ENCODE peak calls at places on chromosomes 11 and 22, in seven cellular contexts. One of them, this sample, is unnamed.

GRCh38 chr22:39114157-39114511 is 17.1 kb downstream of the APOBEC3H start:
- DNase-seq in HepG2: no peak
- DNase-seq in SK-N-SH: no peak
- DNase-seq in HCT116: no peak
- DNase-seq in H1: no peak
- DNase-seq in GM12878: no peak
- DNase-seq in K562: no peak
- DNase-seq in this sample: no peak

GRCh38 chr11:4465411-4465810 is 16.3 kb downstream of the OR52K2 start:
- DNase-seq in GM12878: no peak
- DNase-seq in SK-N-SH: no peak
- DNase-seq in K562: no peak
- DNase-seq in HepG2: no peak
- DNase-seq in H1: no peak
- DNase-seq in HCT116: no peak
- DNase-seq in this sample: no peak

GRCh38 chr11:125872138-125872491 is 15.4 kb upstream of the HYLS1 start:
- DNase-seq in K562: no peak
- DNase-seq in H1: no peak
- DNase-seq in GM12878: no peak
- DNase-seq in HCT116: no peak
- DNase-seq in HepG2: no peak
- DNase-seq in SK-N-SH: no peak
- DNase-seq in this sample: no peak

GRCh38 chr11:20353829-20354434 is 9.6 kb upstream of the HTATIP2 start:
- DNase-seq in SK-N-SH: peak
- DNase-seq in HepG2: peak
- DNase-seq in K562: peak
- DNase-seq in H1: peak
- DNase-seq in GM12878: no peak
- DNase-seq in HCT116: peak
- DNase-seq in this sample: peak

GRCh38 chr22:38177926-38178604 is 3.6 kb downstream of the PLA2G6 start:
- DNase-seq in GM12878: no peak
- DNase-seq in H1: no peak
- DNase-seq in HCT116: peak
- DNase-seq in K562: peak
- DNase-seq in HepG2: peak
- DNase-seq in SK-N-SH: no peak
- DNase-seq in this sample: peak

GRCh38 chr11:65166893-65167292 is 3.1 kb upstream of the SPDYC start:
- DNase-seq in H1: no peak
- DNase-seq in HCT116: no peak
- DNase-seq in HepG2: no peak
- DNase-seq in GM12878: no peak
- DNase-seq in SK-N-SH: no peak
- DNase-seq in K562: no peak
- DNase-seq in this sample: no peak

GRCh38 chr11:132177106-132177505 is 806.7 kb downstream of the NTM start:
- DNase-seq in K562: no peak
- DNase-seq in HCT116: no peak
- DNase-seq in GM12878: no peak
- DNase-seq in HepG2: peak
- DNase-seq in SK-N-SH: no peak
- DNase-seq in H1: no peak
- DNase-seq in this sample: peak

GRCh38 chr11:122439911-122440782 is 215.4 kb upstream of the UBASH3B start:
- DNase-seq in SK-N-SH: peak
- DNase-seq in K562: no peak
- DNase-seq in HepG2: peak
- DNase-seq in H1: peak
- DNase-seq in GM12878: no peak
- DNase-seq in HCT116: no peak
- DNase-seq in this sample: no peak

GRCh38 chr11:46874586-46874985 is 28.5 kb upstream of the CKAP5 start:
- DNase-seq in HepG2: no peak
- DNase-seq in K562: no peak
- DNase-seq in GM12878: no peak
- DNase-seq in SK-N-SH: no peak
- DNase-seq in H1: no peak
- DNase-seq in HCT116: no peak
- DNase-seq in this sample: no peak

GRCh38 chr11:102794382-102794781 is 3.6 kb downstream of the MMP1 start:
- DNase-seq in H1: peak
- DNase-seq in K562: peak
- DNase-seq in HepG2: peak
- DNase-seq in GM12878: no peak
- DNase-seq in HCT116: peak
- DNase-seq in SK-N-SH: peak
- DNase-seq in this sample: peak

GRCh38 chr22:38601221-38601764 is 31.3 kb upstream of the DMC1 start:
- DNase-seq in K562: no peak
- DNase-seq in H1: no peak
- DNase-seq in GM12878: no peak
- DNase-seq in HepG2: no peak
- DNase-seq in HCT116: no peak
- DNase-seq in SK-N-SH: no peak
- DNase-seq in this sample: no peak

GRCh38 chr11:64660706-64661105 is 62.3 kb downstream of the NRXN2 start:
- DNase-seq in GM12878: no peak
- DNase-seq in HCT116: no peak
- DNase-seq in K562: no peak
- DNase-seq in HepG2: no peak
- DNase-seq in H1: no peak
- DNase-seq in SK-N-SH: no peak
- DNase-seq in this sample: no peak

GRCh38 chr22:37517826-37518450 is 1.3 kb downstream of the CARD10 start:
- DNase-seq in K562: no peak
- DNase-seq in HCT116: no peak
- DNase-seq in SK-N-SH: no peak
- DNase-seq in HepG2: no peak
- DNase-seq in GM12878: no peak
- DNase-seq in H1: no peak
- DNase-seq in this sample: no peak

GRCh38 chr22:42895087-42895486 is 38.0 kb upstream of the ARFGAP3 start:
- DNase-seq in HCT116: no peak
- DNase-seq in HepG2: no peak
- DNase-seq in SK-N-SH: no peak
- DNase-seq in H1: no peak
- DNase-seq in K562: no peak
- DNase-seq in GM12878: peak
- DNase-seq in this sample: no peak

GRCh38 chr22:19520007-19520406 is 4.2 kb downstream of the CLDN5 start:
- DNase-seq in K562: peak
- DNase-seq in HepG2: no peak
- DNase-seq in GM12878: no peak
- DNase-seq in SK-N-SH: no peak
- DNase-seq in HCT116: no peak
- DNase-seq in H1: no peak
- DNase-seq in this sample: no peak

GRCh38 chr11:115505165-115505564 is 950 bp upstream of the CADM1 start:
- DNase-seq in SK-N-SH: peak
- DNase-seq in H1: no peak
- DNase-seq in HepG2: no peak
- DNase-seq in HCT116: no peak
- DNase-seq in GM12878: no peak
- DNase-seq in K562: no peak
- DNase-seq in this sample: peak

GRCh38 chr22:29988719-29989118 is 91.5 kb upstream of the HORMAD2 start:
- DNase-seq in GM12878: no peak
- DNase-seq in H1: no peak
- DNase-seq in K562: no peak
- DNase-seq in SK-N-SH: no peak
- DNase-seq in HepG2: no peak
- DNase-seq in HCT116: no peak
- DNase-seq in this sample: no peak

GRCh38 chr11:93498099-93499040 is 44.8 kb downstream of the SMCO4 start:
- DNase-seq in H1: no peak
- DNase-seq in HCT116: no peak
- DNase-seq in HepG2: no peak
- DNase-seq in K562: no peak
- DNase-seq in SK-N-SH: no peak
- DNase-seq in GM12878: no peak
- DNase-seq in this sample: no peak

GRCh38 chr22:38706101-38706884 is 549 bp downstream of the GTPBP1 start:
- DNase-seq in GM12878: no peak
- DNase-seq in HCT116: no peak
- DNase-seq in SK-N-SH: peak
- DNase-seq in HepG2: no peak
- DNase-seq in K562: peak
- DNase-seq in H1: peak
- DNase-seq in this sample: no peak

GRCh38 chr11:1921576-1922141 is 2.2 kb downstream of the TNNT3 start:
- DNase-seq in SK-N-SH: peak
- DNase-seq in HCT116: no peak
- DNase-seq in GM12878: no peak
- DNase-seq in H1: no peak
- DNase-seq in K562: no peak
- DNase-seq in HepG2: no peak
- DNase-seq in this sample: no peak

DNA sequence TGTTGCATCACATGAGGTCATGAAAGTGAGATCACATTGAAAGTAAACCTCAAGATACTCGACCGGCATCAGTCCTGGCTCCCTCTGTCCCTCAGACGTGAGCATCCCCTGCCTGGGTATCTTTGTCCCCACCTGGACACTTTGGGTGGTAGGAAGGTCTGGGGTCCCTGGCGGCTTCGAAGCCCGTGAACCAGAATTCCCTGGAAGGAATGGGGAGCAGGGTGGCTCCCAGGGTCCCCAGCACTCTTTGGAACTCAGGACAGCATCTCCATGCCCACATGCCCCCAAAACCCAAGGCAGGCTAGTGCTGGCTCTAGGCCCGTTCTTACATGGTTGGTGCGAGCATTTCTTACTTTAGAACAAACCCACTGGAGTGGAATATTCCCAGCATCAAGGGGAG is 7.5 kb downstream of the DERL3 start:
- DNase-seq in HCT116: no peak
- DNase-seq in K562: no peak
- DNase-seq in GM12878: no peak
- DNase-seq in HepG2: no peak
- DNase-seq in SK-N-SH: no peak
- DNase-seq in H1: no peak
- DNase-seq in this sample: no peak
- TF ChIP-seq JUND in HCT116: no peak
- TF ChIP-seq JUND in K562: no peak
- TF ChIP-seq JUND in GM12878: no peak
- TF ChIP-seq JUND in HepG2: no peak
- TF ChIP-seq JUND in SK-N-SH: no peak
- TF ChIP-seq JUND in H1: no peak
- TF ChIP-seq JUND in this sample: no peak

GRCh38 chr11:293293-293851 is 4.4 kb downstream of the PGGHG start:
- DNase-seq in SK-N-SH: no peak
- DNase-seq in GM12878: no peak
- DNase-seq in HCT116: no peak
- DNase-seq in H1: no peak
- DNase-seq in K562: no peak
- DNase-seq in HepG2: no peak
- DNase-seq in this sample: no peak
- TF ChIP-seq JUND in SK-N-SH: no peak
- TF ChIP-seq JUND in GM12878: no peak
- TF ChIP-seq JUND in HCT116: no peak
- TF ChIP-seq JUND in H1: no peak
- TF ChIP-seq JUND in K562: no peak
- TF ChIP-seq JUND in HepG2: no peak
- TF ChIP-seq JUND in this sample: no peak

GRCh38 chr11:6625156-6625831 is 6.1 kb upstream of the TPP1 start:
- DNase-seq in HepG2: peak
- DNase-seq in GM12878: no peak
- DNase-seq in H1: no peak
- DNase-seq in HCT116: no peak
- DNase-seq in K562: no peak
- DNase-seq in SK-N-SH: no peak
- DNase-seq in this sample: no peak

GRCh38 chr11:6621711-6622211 is 2.5 kb upstream of the TPP1 start:
- DNase-seq in H1: no peak
- DNase-seq in GM12878: no peak
- DNase-seq in K562: no peak
- DNase-seq in HCT116: no peak
- DNase-seq in HepG2: no peak
- DNase-seq in SK-N-SH: no peak
- DNase-seq in this sample: no peak

GRCh38 chr11:6619021-6619745 is at the start of gene TPP1:
- DNase-seq in K562: peak
- DNase-seq in H1: peak
- DNase-seq in HCT116: peak
- DNase-seq in SK-N-SH: peak
- DNase-seq in GM12878: peak
- DNase-seq in HepG2: peak
- DNase-seq in this sample: peak

GRCh38 chr11:6623391-6624363 is 4.5 kb upstream of the TPP1 start:
- DNase-seq in K562: no peak
- DNase-seq in H1: no peak
- DNase-seq in HCT116: no peak
- DNase-seq in HepG2: no peak
- DNase-seq in SK-N-SH: no peak
- DNase-seq in GM12878: no peak
- DNase-seq in this sample: no peak

DNA sequence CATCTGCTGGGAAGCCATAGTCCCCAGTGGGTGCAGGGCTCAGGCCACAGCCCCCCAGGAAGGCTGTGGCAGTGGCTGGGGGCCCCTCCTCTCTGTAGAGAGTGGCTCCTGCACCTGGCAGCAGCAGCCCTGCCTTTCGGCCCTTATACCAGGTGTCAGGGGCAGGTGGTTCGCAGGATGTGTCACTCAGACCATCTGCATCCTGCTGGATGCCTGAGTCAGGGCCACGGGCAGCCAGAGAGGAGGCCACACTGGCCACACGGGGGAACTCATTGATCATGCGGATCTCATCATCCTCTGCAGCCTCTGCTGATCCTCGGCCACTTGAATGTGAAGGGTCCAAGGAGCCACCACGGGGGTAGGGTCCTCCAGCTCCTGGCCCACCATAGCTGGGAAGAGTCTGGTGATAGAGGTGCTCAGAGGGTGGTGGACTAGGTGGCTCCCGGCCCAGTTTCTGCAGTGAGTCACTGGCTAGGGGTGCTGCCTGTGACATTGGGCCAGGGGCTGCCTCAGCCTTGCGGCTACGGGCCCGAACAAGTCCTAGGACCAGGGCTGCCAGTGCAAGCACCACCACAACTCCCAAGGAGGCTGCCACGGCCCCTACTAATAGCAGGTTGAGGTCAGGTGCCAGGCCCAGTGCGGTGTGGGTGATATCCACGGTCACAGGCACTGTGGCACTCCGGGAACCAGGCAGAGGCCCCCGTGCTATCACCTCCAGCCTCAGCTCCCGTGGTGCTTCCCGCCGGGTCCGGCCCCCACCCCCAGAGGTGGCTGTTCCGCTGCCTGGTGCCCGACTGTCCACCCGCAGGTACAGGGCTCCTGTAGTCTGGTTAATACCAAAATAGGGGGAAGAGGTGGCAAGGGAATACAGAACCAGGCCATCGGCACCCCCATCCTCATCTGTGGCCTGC is 3.3 kb upstream of the TPP1 start:
- DNase-seq in H1: no peak
- DNase-seq in GM12878: no peak
- DNase-seq in K562: no peak
- DNase-seq in HCT116: no peak
- DNase-seq in HepG2: no peak
- DNase-seq in SK-N-SH: no peak
- DNase-seq in this sample: no peak
- TF ChIP-seq JUND in H1: no peak
- TF ChIP-seq JUND in GM12878: no peak
- TF ChIP-seq JUND in K562: no peak
- TF ChIP-seq JUND in HCT116: no peak
- TF ChIP-seq JUND in HepG2: no peak
- TF ChIP-seq JUND in SK-N-SH: no peak
- TF ChIP-seq JUND in this sample: no peak

GRCh38 chr22:41217553-41218157 is 12.5 kb downstream of the L3MBTL2 start:
- DNase-seq in HepG2: no peak
- DNase-seq in K562: no peak
- DNase-seq in GM12878: no peak
- DNase-seq in H1: peak
- DNase-seq in HCT116: no peak
- DNase-seq in SK-N-SH: no peak
- DNase-seq in this sample: no peak
- TF ChIP-seq JUND in HepG2: no peak
- TF ChIP-seq JUND in K562: no peak
- TF ChIP-seq JUND in GM12878: no peak
- TF ChIP-seq JUND in H1: no peak
- TF ChIP-seq JUND in HCT116: no peak
- TF ChIP-seq JUND in SK-N-SH: no peak
- TF ChIP-seq JUND in this sample: no peak